ENCODE peak calls at places on chromosomes 2 and 18, in four cellular contexts. Z is tibial artery, J is IMR-90, U is left ventricle myocardium inferior. Q is an unnamed sample. For H3K27me3, the result is how much of the 10 kb centered on the place peaks cover.

GRCh38 chr18:3321133-3321812 is 59.3 kb downstream of the MYL12B start:
- DNase-seq in Z (no peak), U (no peak), J (peak), Q (no peak)

GRCh38 chr2:98412751-98413445 is 31.8 kb upstream of the INPP4A start:
- DNase-seq in J (peak), U (no peak), Z (no peak), Q (peak)

GRCh38 chr2:96138146-96139145 is at the start of gene ASTL:
- DNase-seq in J (peak), Z (no peak), U (peak), Q (no peak)

GRCh38 chr2:119431155-119431975 is at the start of gene TMEM37:
- DNase-seq in J (peak), Z (no peak), U (peak), Q (no peak)

GRCh38 chr2:238501311-238501710 is 74.6 kb downstream of the ASB1 start:
- DNase-seq in J (no peak), U (no peak), Z (no peak), Q (no peak)

GRCh38 chr18:56124186-56124585 is 514.2 kb downstream of the TXNL1 start:
- DNase-seq in Z (no peak), U (no peak), J (peak), Q (peak)

GRCh38 chr2:8850845-8851244 is 13.4 kb upstream of the KIDINS220 start:
- DNase-seq in U (no peak), J (no peak), Z (no peak), Q (no peak)

GRCh38 chr2:100427627-100428258 is 10.3 kb upstream of the CHST10 start:
- DNase-seq in U (peak), J (peak), Z (no peak), Q (no peak)

GRCh38 chr2:30366199-30366691 is 80.8 kb upstream of the LCLAT1 start:
- DNase-seq in J (peak), Z (no peak), U (no peak), Q (no peak)

GRCh38 chr18:46211816-46212215 is 107.6 kb downstream of the HAUS1 start:
- DNase-seq in U (no peak), Z (no peak), J (peak), Q (no peak)

GRCh38 chr2:182426082-182426914 is 538 bp downstream of the PDE1A start:
- DNase-seq in U (no peak), J (peak), Z (no peak), Q (no peak)

GRCh38 chr18:37701967-37702366 is 136.4 kb upstream of the CELF4 start:
- DNase-seq in U (no peak), J (no peak), Z (peak), Q (no peak)

GRCh38 chr2:179898873-179899272 is 37.5 kb upstream of the ZNF385B start:
- DNase-seq in U (no peak), Z (no peak), J (peak), Q (no peak)

GRCh38 chr2:140247451-140248205 is 1467.4 kb upstream of the NXPH2 start:
- DNase-seq in U (no peak), J (no peak), Z (peak), Q (no peak)

GRCh38 chr2:12170151-12170550 is 423.7 kb downstream of the LPIN1 start:
- DNase-seq in U (no peak), J (peak), Z (no peak), Q (no peak)

GRCh38 chr2:233992481-233993217 is 57.9 kb upstream of the SPP2 start:
- DNase-seq in Z (no peak), U (no peak), J (no peak), Q (no peak)

GRCh38 chr2:134919360-134920210 is 963 bp downstream of the CCNT2 start:
- DNase-seq in Z (no peak), U (peak), J (peak), Q (no peak)

GRCh38 chr2:218894168-218895157 is 13.8 kb downstream of the WNT10A start:
- DNase-seq in J (no peak), Z (no peak), U (no peak), Q (no peak)

GRCh38 chr18:57807336-57808117 is 4.4 kb upstream of the ATP8B1 start:
- DNase-seq in Z (no peak), J (peak), U (no peak), Q (no peak)

GRCh38 chr2:42979416-42979869 is 187.1 kb upstream of the HAAO start:
- DNase-seq in J (no peak), Z (no peak), U (no peak), Q (no peak)

GRCh38 chr2:145007673-145008263 is 487.8 kb upstream of the ZEB2 start:
- DNase-seq in U (no peak), J (peak), Z (peak), Q (no peak)

GRCh38 chr2:19048593-19049264 is 309.7 kb downstream of the OSR1 start:
- DNase-seq in Z (no peak), U (peak), J (peak), Q (no peak)

GRCh38 chr2:235218486-235218907 is 266.7 kb downstream of the SH3BP4 start:
- DNase-seq in J (no peak), U (peak), Z (no peak), Q (no peak)

GRCh38 chr2:234427081-234428058 is 69.5 kb downstream of the ARL4C start:
- DNase-seq in U (no peak), Z (no peak), J (peak), Q (peak)

GRCh38 chr2:85668009-85668856 is at the start of gene SFTPB:
- DNase-seq in J (peak), Z (no peak), U (no peak), Q (no peak)

GRCh38 chr18:53698907-53699306 is 525.6 kb downstream of the MBD2 start:
- DNase-seq in U (no peak), Z (no peak), J (no peak), Q (no peak)

GRCh38 chr2:9228088-9228751 is 21.6 kb downstream of the ASAP2 start:
- DNase-seq in Z (no peak), J (peak), U (no peak), Q (no peak)

GRCh38 chr2:237697586-237698337 is 70.4 kb downstream of the LRRFIP1 start:
- DNase-seq in Z (no peak), J (no peak), U (no peak), Q (no peak)

GRCh38 chr18:3463052-3463451 is 13.1 kb downstream of the TGIF1 start:
- DNase-seq in J (peak), U (no peak), Z (no peak), Q (no peak)

GRCh38 chr18:35030234-35030989 is 10.8 kb upstream of the MAPRE2 start:
- DNase-seq in U (no peak), Z (no peak), J (no peak), Q (no peak)

GRCh38 chr2:41364842-41365241 is 683.0 kb upstream of the PKDCC start:
- DNase-seq in U (no peak), J (no peak), Z (no peak), Q (no peak)

GRCh38 chr2:44398243-44398897 is 36.6 kb downstream of the CAMKMT start:
- DNase-seq in J (no peak), U (no peak), Z (no peak), Q (no peak)

GRCh38 chr2:95283562-95283961 is 9.3 kb downstream of the PROM2 start:
- DNase-seq in Z (no peak), J (no peak), U (no peak), Q (no peak)

GRCh38 chr2:239354132-239354790 is 46.6 kb downstream of the HDAC4 start:
- DNase-seq in J (no peak), U (no peak), Z (no peak), Q (no peak)

GRCh38 chr2:152486048-152486736 is 151.2 kb downstream of the FMNL2 start:
- DNase-seq in Z (peak), J (no peak), U (no peak), Q (no peak)

GRCh38 chr2:200360364-200360763 is 53.9 kb downstream of the SPATS2L start:
- DNase-seq in J (no peak), Z (no peak), U (no peak), Q (no peak)

GRCh38 chr2:163612332-163612731 is 123.5 kb downstream of the FIGN start:
- DNase-seq in Z (no peak), J (no peak), U (no peak), Q (no peak)

GRCh38 chr18:27609221-27609620 is 424.1 kb upstream of the CHST9 start:
- DNase-seq in J (no peak), Z (no peak), U (no peak), Q (no peak)

GRCh38 chr18:55269632-55270031 is 310.4 kb upstream of the CCDC68 start:
- DNase-seq in J (no peak), Z (no peak), U (no peak), Q (no peak)

GRCh38 chr2:219441451-219442205 is 7.0 kb downstream of the SPEG start:
- DNase-seq in J (peak), U (no peak), Z (no peak), Q (no peak)

GRCh38 chr2:162114291-162114690 is 37.8 kb downstream of the GCG start:
- DNase-seq in Z (no peak), J (no peak), U (no peak), Q (no peak)

GRCh38 chr2:162113088-162113770 is 38.8 kb downstream of the GCG start:
- DNase-seq in U (no peak), Z (no peak), J (peak), Q (no peak)

GRCh38 chr2:162115076-162115475 is 37.0 kb downstream of the GCG start:
- DNase-seq in U (no peak), J (no peak), Z (no peak), Q (no peak)

GRCh38 chr2:162111958-162112850 is 38.2 kb upstream of the DPP4 start:
- DNase-seq in Z (no peak), J (peak), U (no peak), Q (no peak)

GRCh38 chr2:162113771-162114168 is 38.3 kb downstream of the GCG start:
- DNase-seq in Z (peak), J (peak), U (no peak), Q (no peak)
- H3K27ac ChIP-seq in Z (no peak), J (no peak), U (peak), Q (no peak)

DNA sequence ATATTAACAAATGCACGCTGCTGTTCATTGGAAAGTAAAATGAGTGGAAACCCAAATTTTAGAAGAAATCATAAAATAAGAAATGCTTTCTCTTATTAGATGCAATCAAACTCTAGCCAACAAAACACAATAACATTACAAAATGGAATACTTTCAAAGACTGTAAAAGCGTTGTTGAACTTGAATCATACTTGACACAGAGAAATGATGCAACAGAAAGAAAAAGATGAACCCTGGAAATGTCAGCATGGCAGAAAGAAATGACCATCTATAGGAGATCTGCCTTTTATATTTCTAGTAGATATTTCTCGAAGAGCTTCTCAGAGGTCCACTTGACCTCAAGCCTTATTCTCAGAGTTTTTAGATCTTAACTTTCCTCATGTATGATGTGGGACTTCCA is 170.6 kb upstream of the MEIS1 start:
- DNase-seq in U (no peak), J (no peak), Z (no peak), Q (no peak)
- H3K27me3 ChIP-seq in U (under half), J (under half), Z (under half), Q (under half)

DNA sequence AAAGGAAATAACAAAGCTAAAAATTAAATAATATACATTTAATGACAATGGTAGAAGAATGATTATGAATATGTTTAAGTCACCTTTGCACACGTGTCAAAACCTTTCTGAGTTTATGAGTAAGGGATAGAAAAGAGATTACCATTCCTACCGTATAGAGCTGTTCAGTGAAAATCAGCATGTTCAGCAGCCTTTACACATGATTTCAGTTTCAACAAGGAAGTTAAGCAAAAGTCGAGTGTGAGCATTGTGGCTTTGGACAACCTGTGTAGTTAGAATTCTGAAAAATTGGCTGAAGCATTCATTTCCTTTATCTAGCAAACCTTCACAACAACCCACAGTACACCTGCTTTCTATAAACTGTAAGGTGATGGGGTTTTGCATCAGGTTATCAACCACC is 499.1 kb downstream of the IRS1 start:
- DNase-seq in U (no peak), Z (no peak), J (no peak), Q (no peak)
- H3K27ac ChIP-seq in U (no peak), Z (no peak), J (no peak), Q (no peak)

GRCh38 chr2:2320486-2321249 is 10.4 kb downstream of the MYT1L start:
- DNase-seq in J (no peak), Z (no peak), U (no peak), Q (no peak)
- H3K27me3 ChIP-seq in J (under half), Z (under half), U (half or more), Q (under half)